ENCODE peak calls at places on chromosome 15, in four cellular contexts. D is thoracic aorta, R is pancreas, B is HCT116. N is an unnamed sample. For H3K4me1, the result is how much of the 10 kb centered on the place peaks cover.

GRCh38 chr15:44662478-44663409 is 718 bp downstream of the SPG11 start:
- DNase-seq in B (peak), D (peak), R (peak), N (peak)

GRCh38 chr15:66682865-66683264 is 19.2 kb upstream of the SMAD6 start:
- DNase-seq in R (no peak), B (no peak), D (no peak), N (no peak)

GRCh38 chr15:67915374-67916050 is 75.7 kb upstream of the RNU6-1 start:
- DNase-seq in B (no peak), R (peak), D (peak), N (peak)

GRCh38 chr15:98807262-98807661 is 158.9 kb downstream of the IGF1R start:
- DNase-seq in B (no peak), D (no peak), R (no peak), N (no peak)

GRCh38 chr15:72342385-72342784 is 22.4 kb upstream of the CELF6 start:
- DNase-seq in D (no peak), R (no peak), B (peak), N (peak)

GRCh38 chr15:93037341-93038063 is 51.5 kb downstream of the RGMA start:
- DNase-seq in B (no peak), R (peak), D (no peak), N (peak)

GRCh38 chr15:98653686-98654085 is 5.3 kb downstream of the IGF1R start:
- DNase-seq in B (no peak), D (no peak), R (no peak), N (no peak)

GRCh38 chr15:90143176-90143655 is 40.9 kb upstream of the IDH2 start:
- DNase-seq in R (peak), B (peak), D (no peak), N (peak)

GRCh38 chr15:69150336-69150735 is 10.1 kb upstream of the GLCE start:
- DNase-seq in R (no peak), B (no peak), D (no peak), N (no peak)

GRCh38 chr15:100968043-100968966 is 49.1 kb downstream of the LRRK1 start:
- DNase-seq in D (no peak), B (no peak), R (no peak), N (no peak)

GRCh38 chr15:67013696-67014095 is 51.7 kb upstream of the SMAD3 start:
- DNase-seq in D (no peak), R (no peak), B (no peak), N (no peak)

GRCh38 chr15:101376615-101377395 is 81.8 kb upstream of the SNRPA1 start:
- DNase-seq in B (no peak), D (no peak), R (no peak), N (no peak)

GRCh38 chr15:74369756-74370155 is 2.3 kb upstream of the CYP11A1 start:
- DNase-seq in D (no peak), B (no peak), R (no peak), N (no peak)

GRCh38 chr15:33022629-33023028 is 171.9 kb downstream of the FMN1 start:
- DNase-seq in D (no peak), R (no peak), B (no peak), N (no peak)

GRCh38 chr15:61382927-61383326 is 153.8 kb upstream of the RORA start:
- DNase-seq in R (no peak), D (no peak), B (no peak), N (no peak)

GRCh38 chr15:48402778-48403177 is 71.5 kb downstream of the DUT start:
- DNase-seq in R (no peak), D (no peak), B (no peak), N (no peak)

GRCh38 chr15:86857701-86858100 is 778.0 kb downstream of the AGBL1 start:
- DNase-seq in R (no peak), D (no peak), B (no peak), N (no peak)

GRCh38 chr15:100808691-100809090 is 70.9 kb upstream of the ALDH1A3 start:
- DNase-seq in D (no peak), B (no peak), R (no peak), N (no peak)

GRCh38 chr15:66679657-66680108 is 22.4 kb upstream of the SMAD6 start:
- DNase-seq in B (no peak), D (no peak), R (no peak), N (peak)

GRCh38 chr15:30065025-30065801 is 17.5 kb upstream of the GOLGA8J start:
- DNase-seq in D (no peak), B (no peak), R (no peak), N (no peak)

GRCh38 chr15:25690673-25691543 is 172.2 kb downstream of the ATP10A start:
- DNase-seq in D (no peak), R (peak), B (no peak), N (peak)

GRCh38 chr15:34753236-34753894 is 1.4 kb downstream of the GJD2 start:
- DNase-seq in D (no peak), B (no peak), R (no peak), N (no peak)

GRCh38 chr15:71461748-71462147 is 346.5 kb downstream of the THSD4 start:
- DNase-seq in D (no peak), B (no peak), R (no peak), N (no peak)

GRCh38 chr15:34271493-34271892 is 46.7 kb downstream of the EMC4 start:
- DNase-seq in D (peak), B (no peak), R (no peak), N (no peak)

GRCh38 chr15:36208868-36209582 is 370.4 kb upstream of the CDIN1 start:
- DNase-seq in B (no peak), R (no peak), D (no peak), N (no peak)

GRCh38 chr15:67175643-67176071 is 78.8 kb downstream of the AAGAB start:
- DNase-seq in D (no peak), B (no peak), R (peak), N (no peak)

GRCh38 chr15:101431301-101431700 is 58.2 kb downstream of the PCSK6 start:
- DNase-seq in R (no peak), B (no peak), D (no peak), N (no peak)

GRCh38 chr15:75687486-75688277 is 25.0 kb downstream of the CSPG4 start:
- DNase-seq in B (no peak), R (no peak), D (no peak), N (no peak)

GRCh38 chr15:88038261-88038660 is 218.3 kb downstream of the NTRK3 start:
- DNase-seq in D (no peak), R (no peak), B (no peak), N (no peak)

GRCh38 chr15:88036154-88036839 is 220.2 kb downstream of the NTRK3 start:
- DNase-seq in D (no peak), B (no peak), R (no peak), N (no peak)

GRCh38 chr15:88032787-88033186 is 223.8 kb downstream of the NTRK3 start:
- DNase-seq in B (peak), D (no peak), R (no peak), N (no peak)

GRCh38 chr15:88031461-88031860 is 225.1 kb downstream of the NTRK3 start:
- DNase-seq in D (no peak), R (no peak), B (no peak), N (no peak)

GRCh38 chr15:88035381-88035780 is 221.2 kb downstream of the NTRK3 start:
- DNase-seq in D (no peak), R (no peak), B (no peak), N (no peak)
- H3K4me1 ChIP-seq in D (under half), R (under half), B (under half), N (under half)

GRCh38 chr15:84752195-84752594 is 3.8 kb downstream of the ZNF592 start:
- DNase-seq in D (no peak), B (no peak), R (no peak), N (no peak)
- H3K4me1 ChIP-seq in D (half or more), B (under half), R (under half), N (half or more)

DNA sequence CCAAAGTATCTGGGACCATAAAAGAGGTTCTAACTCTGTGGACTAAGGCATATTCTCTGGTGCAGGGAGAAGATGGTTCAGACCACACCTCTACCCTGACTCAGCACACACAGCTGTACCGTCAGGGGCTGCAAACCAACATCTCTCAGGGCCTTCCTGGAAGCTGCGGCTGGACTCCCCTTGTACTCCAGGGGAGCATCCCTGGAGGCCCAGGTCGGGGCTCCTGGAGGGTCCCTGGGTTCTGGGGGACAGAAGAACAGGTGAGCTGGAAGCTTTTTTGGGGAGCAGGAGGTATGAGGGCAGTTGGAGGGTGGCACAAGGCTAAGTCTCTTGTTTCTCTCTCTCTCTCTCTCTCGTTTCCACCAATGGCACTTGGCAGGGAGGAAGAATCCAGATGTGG is 60.5 kb downstream of the LINGO1 start:
- DNase-seq in B (no peak), D (no peak), R (no peak), N (no peak)
- H3K4me1 ChIP-seq in B (under half), D (under half), R (under half), N (under half)

DNA sequence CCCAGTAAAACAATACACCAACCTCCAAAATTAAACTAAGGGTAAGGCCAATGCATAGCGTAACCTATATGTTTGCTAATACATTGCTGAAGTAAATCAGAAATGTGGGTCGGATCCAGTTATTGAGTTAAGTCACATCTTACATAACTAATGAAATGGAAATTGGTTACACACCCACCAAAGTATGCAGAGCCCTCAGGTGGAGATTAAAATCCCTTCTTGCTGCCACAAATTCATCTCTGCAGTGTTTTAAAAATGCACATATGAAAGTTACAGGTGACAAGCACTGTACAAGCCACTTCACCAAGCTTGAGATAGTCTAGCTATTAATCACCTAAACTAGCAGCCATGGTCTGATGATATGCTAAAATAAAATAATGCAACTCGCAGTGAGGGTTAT is 130.6 kb downstream of the AQP9 start:
- DNase-seq in B (no peak), R (no peak), D (no peak), N (no peak)
- H3K4me1 ChIP-seq in B (under half), R (under half), D (under half), N (under half)

GRCh38 chr15:79006071-79006470 is 61.2 kb upstream of the CTSH start:
- DNase-seq in D (no peak), B (no peak), R (no peak), N (no peak)

GRCh38 chr15:79008666-79009065 is 63.8 kb upstream of the CTSH start:
- DNase-seq in R (no peak), D (no peak), B (no peak), N (no peak)

GRCh38 chr15:79009388-79009787 is 64.5 kb upstream of the CTSH start:
- DNase-seq in B (no peak), R (no peak), D (no peak), N (no peak)

GRCh38 chr15:79007066-79007465 is 62.2 kb upstream of the CTSH start:
- DNase-seq in D (no peak), R (peak), B (peak), N (no peak)

DNA sequence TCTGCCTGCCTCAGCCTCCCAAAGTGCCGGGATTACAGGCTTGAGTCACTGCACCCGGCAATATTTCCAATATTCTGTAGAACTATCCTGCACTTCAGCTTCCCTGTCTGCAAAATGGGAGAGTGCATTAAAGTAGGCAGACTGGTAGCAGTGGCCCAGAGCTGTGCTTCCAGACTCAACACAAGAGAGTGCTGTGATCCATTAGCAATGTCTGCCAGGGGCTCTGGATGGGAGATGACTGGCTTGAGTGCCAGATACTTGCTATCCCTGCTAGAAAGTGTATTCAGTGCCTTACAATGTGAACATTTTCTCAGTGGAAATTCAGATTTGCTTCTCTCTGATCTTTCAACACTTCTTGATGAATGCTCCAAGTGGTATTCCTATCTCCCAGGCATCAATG is 65.4 kb upstream of the CTSH start:
- DNase-seq in D (no peak), B (no peak), R (no peak), N (no peak)
- H3K4me1 ChIP-seq in D (under half), B (under half), R (under half), N (under half)

DNA sequence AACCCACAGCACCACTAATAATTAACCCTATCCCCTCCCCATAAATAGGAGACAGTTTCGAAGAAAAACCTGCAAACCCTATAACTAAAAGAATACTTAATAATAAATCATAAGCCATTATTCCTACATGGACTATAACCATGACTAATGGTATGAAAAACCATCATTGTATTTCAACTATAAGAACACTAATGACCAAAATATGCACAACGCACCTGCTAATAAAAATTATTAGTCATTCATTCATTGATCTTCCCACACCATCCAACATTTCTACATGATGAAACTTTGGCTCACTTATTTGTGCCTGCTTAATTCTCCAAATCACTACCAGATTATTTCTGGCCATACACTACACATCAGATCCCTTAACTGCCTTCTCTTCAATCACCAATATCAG is 16.6 kb downstream of the AQP9 start:
- DNase-seq in D (no peak), R (no peak), B (no peak), N (no peak)
- H3K4me1 ChIP-seq in D (under half), R (under half), B (under half), N (under half)